ENCODE peak calls at places on chromosomes 5 and 9, in seven cellular contexts. D is suprapubic skin, C is IMR-90, L is ovary, H is sigmoid colon, K is K562, N is Peyer's patch. Z is an unnamed sample.

GRCh38 chr9:3656224-3656623 is 130.4 kb upstream of the RFX3 start:
- DNase-seq in D (no peak), C (no peak), L (no peak), H (no peak), K (no peak), N (no peak), Z (no peak)

GRCh38 chr9:108056083-108056804 is 566.7 kb upstream of the KLF4 start:
- DNase-seq in D (no peak), C (peak; percentile 78), L (no peak), H (no peak), K (no peak), N (no peak), Z (no peak)

GRCh38 chr9:129177443-129177790 is 644 bp downstream of the IER5L start:
- DNase-seq in D (no peak), C (no peak), L (no peak), H (no peak), K (peak; percentile 55), N (no peak), Z (no peak)

GRCh38 chr5:131548190-131548589 is 86.8 kb downstream of the RAPGEF6 start:
- DNase-seq in D (no peak), C (no peak), L (no peak), H (no peak), K (no peak), N (no peak), Z (no peak)

GRCh38 chr9:110207071-110207923 is 662 bp downstream of the C9orf152 start:
- DNase-seq in D (no peak), C (no peak), L (no peak), H (no peak), K (no peak), N (peak; percentile 70), Z (no peak)

GRCh38 chr5:38468202-38468656 is 88.2 kb downstream of the LIFR start:
- DNase-seq in D (peak; percentile 76), C (peak; percentile 97), L (peak; percentile 40), H (peak; percentile 82), K (no peak), N (no peak), Z (peak; percentile 91)

GRCh38 chr5:28344803-28345433 is 1306.5 kb upstream of the CDH9 start:
- DNase-seq in D (no peak), C (no peak), L (no peak), H (no peak), K (peak; percentile 15), N (no peak), Z (no peak)

GRCh38 chr9:1005043-1005667 is 28.7 kb downstream of the DMRT3 start:
- DNase-seq in D (no peak), C (peak; percentile 47), L (no peak), H (no peak), K (peak; percentile 7), N (peak; percentile 55), Z (no peak)

GRCh38 chr9:92627651-92628050 is 42.3 kb downstream of the IPPK start:
- DNase-seq in D (no peak), C (no peak), L (no peak), H (no peak), K (no peak), N (no peak), Z (no peak)

GRCh38 chr5:91182763-91183162 is 200.4 kb downstream of the ARRDC3 start:
- DNase-seq in D (no peak), C (no peak), L (no peak), H (no peak), K (no peak), N (peak; percentile 57), Z (no peak)

GRCh38 chr9:135081731-135082130 is 5.7 kb upstream of the OLFM1 start:
- DNase-seq in D (peak; percentile 50), C (no peak), L (no peak), H (peak; percentile 44), K (no peak), N (peak; percentile 22), Z (no peak)
- H3K27me3 ChIP-seq in D (peaks cover 34% of the 10 kb centered on the region), C (peaks cover 39% of the 10 kb centered on the region), L (no peaks in the 10 kb centered on the region), H (peaks cover 6% of the 10 kb centered on the region), K (peaks cover 62% of the 10 kb centered on the region), N (no peaks in the 10 kb centered on the region), Z (peaks cover 61% of the 10 kb centered on the region)

GRCh38 chr9:16532272-16532671 is 338.2 kb downstream of the BNC2 start:
- DNase-seq in D (no peak), C (no peak), L (no peak), H (no peak), K (no peak), N (no peak), Z (no peak)
- H3K27ac ChIP-seq in D (no peak overlapping the region), C (no peak overlapping the region), L (peak overlapping the region; percentile 45), H (peak overlapping the region; percentile 61), K (no peak overlapping the region), N (no peak overlapping the region), Z (no peak overlapping the region)

DNA sequence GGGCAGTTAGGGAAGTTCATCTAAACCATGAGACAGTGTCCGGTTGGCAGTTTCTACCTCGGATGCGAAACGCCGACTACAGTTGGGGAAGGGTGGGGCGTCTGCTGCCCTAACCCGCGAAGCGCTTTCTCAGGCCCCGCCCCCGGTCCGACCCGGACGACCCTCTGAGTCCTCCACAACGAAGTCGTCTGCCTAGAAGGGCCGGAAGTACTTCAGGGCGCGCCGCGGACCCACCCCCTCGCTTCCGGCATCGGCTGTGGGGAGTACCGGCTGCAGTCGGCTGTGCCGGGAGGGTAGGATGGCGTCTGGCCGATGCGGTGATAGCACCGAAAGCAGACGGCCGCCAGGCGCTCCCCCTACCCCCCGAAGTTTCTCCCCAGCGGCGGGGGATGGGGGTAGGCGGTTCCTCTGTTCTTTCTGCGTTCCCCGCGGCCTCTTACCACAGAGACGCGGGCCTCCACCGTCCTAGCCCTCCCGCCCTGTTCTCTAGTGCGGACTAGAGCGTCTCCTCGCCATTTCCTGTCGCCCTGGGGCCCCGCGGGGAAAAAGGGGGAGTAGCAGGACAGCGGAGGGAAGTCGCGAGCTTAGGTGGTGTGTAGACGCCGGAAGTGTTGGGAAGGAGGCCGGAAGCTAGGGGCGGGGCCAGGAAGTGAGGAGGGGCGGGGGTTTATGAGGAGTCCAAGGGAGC is at the start of gene TRIM41:
- DNase-seq in D (peak; percentile 100), C (peak; percentile 98), L (peak; percentile 100), H (peak; percentile 100), K (peak; percentile 81), N (peak; percentile 100), Z (peak; percentile 99)
- TF ChIP-seq POLR2A in D (peak; percentile 93), C (peak; percentile 95), L (peak; percentile 95), H (peak; percentile 95), K (peak; percentile 98), N (peak; percentile 75), Z (peak; percentile 95)

GRCh38 chr9:134918646-134919045 is 934 bp upstream of the FCN1 start:
- DNase-seq in D (no peak), C (no peak), L (no peak), H (no peak), K (no peak), N (peak; percentile 18), Z (no peak)
- H3K27me3 ChIP-seq in D (peaks cover 34% of the 10 kb centered on the region), C (peaks cover 19% of the 10 kb centered on the region), L (no peaks in the 10 kb centered on the region), H (peaks cover 7% of the 10 kb centered on the region), K (peaks cover 21% of the 10 kb centered on the region), N (no peaks in the 10 kb centered on the region), Z (peaks cover 58% of the 10 kb centered on the region)

GRCh38 chr9:22208846-22209585 is 199.9 kb upstream of the CDKN2B start:
- DNase-seq in D (no peak), C (no peak), L (no peak), H (no peak), K (no peak), N (no peak), Z (no peak)
- H3K27ac ChIP-seq in D (peak overlapping the region; percentile 12), C (no peak overlapping the region), L (no peak overlapping the region), H (no peak overlapping the region), K (no peak overlapping the region), N (no peak overlapping the region), Z (no peak overlapping the region)

GRCh38 chr9:96874947-96875459 is 20.7 kb upstream of the ZNF782 start:
- DNase-seq in D (no peak), C (peak; percentile 59), L (no peak), H (no peak), K (no peak), N (peak; percentile 87), Z (no peak)
- TF ChIP-seq POLR2A in D (no peak), C (no peak), L (no peak), H (no peak), K (no peak), N (peak; percentile 85), Z (no peak)

DNA sequence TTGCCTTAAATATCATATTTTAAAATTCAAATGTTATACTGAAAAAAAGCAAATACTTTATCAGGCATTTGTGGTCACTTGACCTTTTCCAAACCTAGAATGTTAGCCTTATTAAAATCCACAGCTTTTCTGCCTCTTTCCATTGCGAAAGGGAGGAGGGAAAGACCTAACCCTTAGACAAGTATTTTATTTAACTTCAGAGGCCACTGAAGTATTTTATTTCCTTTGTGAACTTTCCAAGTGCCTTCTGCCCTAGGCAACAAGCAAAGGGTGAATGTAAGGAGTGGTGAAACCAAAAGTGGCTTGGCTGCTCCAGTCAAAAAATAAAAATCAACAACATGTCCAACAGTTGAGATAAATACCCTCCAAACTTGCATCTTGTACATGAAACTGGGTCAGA is 376.1 kb downstream of the EFNA5 start:
- DNase-seq in D (no peak), C (no peak), L (no peak), H (no peak), K (no peak), N (no peak), Z (no peak)
- H3K27me3 ChIP-seq in D (no peaks in the 10 kb centered on the region), C (no peaks in the 10 kb centered on the region), L (no peaks in the 10 kb centered on the region), H (no peaks in the 10 kb centered on the region), K (no peaks in the 10 kb centered on the region), N (no peaks in the 10 kb centered on the region), Z (no peaks in the 10 kb centered on the region)

Z was measured in esophagus muscularis mucosa.